ENCODE peak calls at places on chromosome 13, in ten cellular contexts. G is HEK293T; I is central memory CD4-positive, alpha-beta T cell; U is GDM1; Z is T-helper 1 cell; N is H1; C is tibial nerve; X is globus pallidus; D is NCI-H1092; O is iPS DF 6.9. B is an unnamed sample.

GRCh38 chr13:106205871-106206270 is 329.6 kb downstream of the EFNB2 start:
- DNase-seq in G (no peak), I (no peak), U (no peak), Z (no peak), N (no peak), C (no peak), X (no peak), D (no peak), O (no peak), B (no peak)

GRCh38 chr13:63012016-63012415 is 1596.4 kb upstream of the PCDH20 start:
- DNase-seq in G (no peak), I (no peak), U (no peak), Z (no peak), N (no peak), C (no peak), X (no peak), D (no peak), O (no peak), B (no peak)

GRCh38 chr13:95256086-95256485 is 45.2 kb downstream of the ABCC4 start:
- DNase-seq in G (no peak), I (no peak), U (no peak), Z (no peak), N (no peak), C (no peak), X (no peak), D (no peak), O (no peak), B (no peak)

GRCh38 chr13:27199691-27200090 is 28.1 kb upstream of the USP12 start:
- DNase-seq in G (no peak), I (no peak), U (no peak), Z (no peak), N (no peak), C (no peak), X (no peak), D (no peak), O (no peak), B (no peak)

GRCh38 chr13:79128158-79128557 is 277.9 kb downstream of the RBM26 start:
- DNase-seq in G (no peak), I (no peak), U (no peak), Z (no peak), N (no peak), C (no peak), X (no peak), D (no peak), O (no peak), B (no peak)

GRCh38 chr13:79481685-79482052 is 714 bp downstream of the NDFIP2 start:
- DNase-seq in G (peak; percentile 38), I (peak; percentile 22), U (no peak), Z (peak; percentile 23), N (no peak), C (no peak), X (no peak), D (no peak), O (no peak), B (no peak)

GRCh38 chr13:75364131-75364713 is 117.7 kb downstream of the TBC1D4 start:
- DNase-seq in G (no peak), I (no peak), U (no peak), Z (no peak), N (no peak), C (no peak), X (no peak), D (no peak), O (no peak), B (no peak)

GRCh38 chr13:91406619-91407018 is 8.2 kb downstream of the GPC5 start:
- DNase-seq in G (peak; percentile 73), I (peak; percentile 14), U (no peak), Z (no peak), N (peak; percentile 63), C (no peak), X (peak; percentile 45), D (peak; percentile 71), O (peak; percentile 75), B (no peak)